ENCODE peak calls at places on chromosomes 6 and 20, in five cellular contexts. X is GM23248, I is heart right ventricle, Q is hepatocyte, N is psoas muscle. S is an unnamed sample. For H3K27me3, the result is how much of the 10 kb centered on the place peaks cover.

GRCh38 chr6:25295651-25296050 is 16.5 kb downstream of the CARMIL1 start:
- DNase-seq in X (peak), I (no peak), Q (no peak), N (no peak), S (no peak)

GRCh38 chr20:32823078-32823477 is 3.3 kb downstream of the MAPRE1 start:
- DNase-seq in X (peak), I (no peak), Q (peak), N (no peak), S (peak)

GRCh38 chr6:165825416-165825815 is 162.4 kb upstream of the PDE10A start:
- DNase-seq in X (no peak), I (no peak), Q (no peak), N (no peak), S (no peak)

GRCh38 chr20:58002901-58003300 is 225.6 kb downstream of the ANKRD60 start:
- DNase-seq in X (no peak), I (no peak), Q (no peak), N (no peak), S (no peak)

GRCh38 chr20:23042270-23042669 is 7.2 kb downstream of the SSTR4 start:
- DNase-seq in X (no peak), I (no peak), Q (no peak), N (no peak), S (no peak)

GRCh38 chr6:87722831-87723726 is 21.0 kb upstream of the AKIRIN2 start:
- DNase-seq in X (peak), I (peak), Q (peak), N (peak), S (peak)

GRCh38 chr6:2436391-2437154 is 191.2 kb upstream of the GMDS start:
- DNase-seq in X (no peak), I (no peak), Q (no peak), N (no peak), S (no peak)

GRCh38 chr6:116969211-116969863 is 92.3 kb downstream of the RFX6 start:
- DNase-seq in X (peak), I (no peak), Q (peak), N (no peak), S (peak)

GRCh38 chr20:56689318-56689717 is 60.2 kb downstream of the TFAP2C start:
- DNase-seq in X (peak), I (no peak), Q (no peak), N (no peak), S (peak)

GRCh38 chr6:5179917-5180316 is 80.8 kb downstream of the LYRM4 start:
- DNase-seq in X (no peak), I (no peak), Q (no peak), N (no peak), S (no peak)

GRCh38 chr20:44805991-44806729 is 4.2 kb downstream of the RIMS4 start:
- DNase-seq in X (peak), I (no peak), Q (peak), N (peak), S (peak)

GRCh38 chr20:49999329-49999728 is 16.5 kb downstream of the SNAI1 start:
- DNase-seq in X (no peak), I (no peak), Q (no peak), N (no peak), S (no peak)

GRCh38 chr6:21612067-21612745 is 18.7 kb downstream of the SOX4 start:
- DNase-seq in X (no peak), I (no peak), Q (no peak), N (no peak), S (no peak)

GRCh38 chr20:60213126-60213893 is 255.1 kb downstream of the CDH26 start:
- DNase-seq in X (no peak), I (no peak), Q (no peak), N (no peak), S (no peak)

GRCh38 chr20:59015812-59016711 is 3.2 kb upstream of the TUBB1 start:
- DNase-seq in X (no peak), I (no peak), Q (no peak), N (no peak), S (peak)

GRCh38 chr20:44247676-44248419 is 740 bp downstream of the GDAP1L1 start:
- DNase-seq in X (peak), I (peak), Q (peak), N (no peak), S (peak)

GRCh38 chr20:50804453-50805348 is 9.8 kb downstream of the BCAS4 start:
- DNase-seq in X (no peak), I (no peak), Q (no peak), N (peak), S (no peak)

GRCh38 chr6:109349419-109349987 is 32.8 kb downstream of the CD164 start:
- DNase-seq in X (peak), I (no peak), Q (peak), N (no peak), S (peak)

GRCh38 chr6:113873043-113873667 is 16.0 kb downstream of the MARCKS start:
- DNase-seq in X (no peak), I (peak), Q (peak), N (no peak), S (no peak)

GRCh38 chr6:109059591-109060021 is 35.0 kb downstream of the SESN1 start:
- DNase-seq in X (peak), I (no peak), Q (no peak), N (no peak), S (no peak)

GRCh38 chr20:48845000-48845399 is 17.2 kb upstream of the PREX1 start:
- DNase-seq in X (peak), I (no peak), Q (no peak), N (no peak), S (no peak)

GRCh38 chr6:144294016-144294415 is 8.9 kb downstream of the UTRN start:
- DNase-seq in X (peak), I (no peak), Q (no peak), N (no peak), S (peak)

GRCh38 chr6:97885844-97886243 is 602.8 kb upstream of the MMS22L start:
- DNase-seq in X (no peak), I (no peak), Q (no peak), N (no peak), S (no peak)

GRCh38 chr20:63466861-63467260 is 5.6 kb downstream of the KCNQ2 start:
- DNase-seq in X (no peak), I (no peak), Q (no peak), N (no peak), S (no peak)
- H3K27me3 ChIP-seq in X (under half), I (half or more), Q (half or more), N (under half), S (under half)

DNA sequence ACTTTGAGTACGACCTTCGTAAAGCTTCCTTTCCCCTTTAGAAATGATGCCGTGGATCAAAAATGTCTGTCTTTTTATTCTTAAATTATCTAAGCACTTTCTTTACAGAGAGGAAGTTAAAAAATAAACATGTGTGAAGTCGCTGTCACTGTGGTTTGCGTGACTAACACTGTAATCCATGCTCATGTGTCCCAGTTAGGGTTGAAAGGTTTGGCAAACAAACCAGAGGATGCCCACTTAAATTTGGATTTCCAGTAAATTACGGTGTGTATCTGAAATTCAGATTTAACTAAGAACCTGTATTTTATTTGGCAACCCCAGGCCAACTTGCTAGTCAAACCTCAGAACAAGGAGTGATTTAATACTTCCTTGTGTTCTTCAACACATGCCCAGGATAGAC is 21.1 kb downstream of the HLA-DRB1 start:
- DNase-seq in X (no peak), I (no peak), Q (no peak), N (no peak), S (no peak)
- H3K4me3 ChIP-seq in X (no peak), I (no peak), Q (no peak), N (no peak), S (no peak)

DNA sequence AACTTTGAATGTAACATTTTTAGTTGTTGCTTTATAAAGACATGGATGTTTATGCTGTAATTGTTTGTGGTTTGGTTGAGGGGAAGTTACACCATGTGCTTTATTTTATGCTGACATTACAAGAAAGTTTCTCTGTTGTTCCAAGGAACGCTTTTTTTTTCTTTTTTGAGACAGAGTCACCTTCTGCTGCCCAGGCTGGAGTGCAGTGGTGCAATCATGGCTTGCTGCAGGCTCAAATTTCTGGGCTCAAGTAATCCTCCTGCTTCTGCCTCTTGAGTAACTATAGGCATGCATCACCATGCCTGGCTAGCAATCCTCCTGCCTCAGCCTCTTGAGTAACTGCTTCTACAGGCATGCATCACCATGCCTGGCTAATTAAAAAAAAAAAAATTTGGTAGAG is 21.0 kb upstream of the IFNGR1 start:
- DNase-seq in X (peak), I (no peak), Q (peak), N (peak), S (no peak)
- H3K27ac ChIP-seq in X (peak), I (no peak), Q (peak), N (no peak), S (no peak)

DNA sequence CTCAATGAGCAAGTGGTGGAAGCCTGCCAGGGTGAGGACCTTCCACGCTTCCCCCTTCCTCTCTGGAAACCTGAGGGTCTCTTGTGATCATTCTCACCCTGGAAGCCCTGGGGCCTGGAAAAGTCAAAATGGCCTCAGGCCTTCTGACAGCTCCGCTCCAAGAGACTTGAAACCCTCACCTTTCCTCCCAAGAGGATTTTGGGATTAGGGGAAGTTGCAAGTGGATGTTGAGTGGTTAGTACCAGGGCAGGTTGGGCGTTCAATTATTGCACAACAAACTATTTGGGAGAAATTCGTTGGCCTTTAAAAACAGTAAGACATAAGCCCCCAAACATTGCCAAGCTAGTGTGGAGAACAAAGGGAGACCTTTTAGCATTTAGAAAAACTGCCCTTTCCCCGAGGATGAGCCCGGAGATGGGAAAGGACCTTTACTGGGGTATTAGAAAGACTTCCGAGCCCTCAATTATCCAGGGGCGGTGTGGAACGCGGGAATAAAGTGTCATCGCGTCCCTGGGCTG is 4.7 kb downstream of the NKX2-2 start:
- DNase-seq in X (no peak), I (no peak), Q (no peak), N (no peak), S (no peak)
- H3K27me3 ChIP-seq in X (half or more), I (half or more), Q (half or more), N (under half), S (half or more)

GRCh38 chr6:41892921-41893564 is 2.1 kb downstream of the USP49 start:
- DNase-seq in X (no peak), I (no peak), Q (no peak), N (no peak), S (no peak)
- H3K4me3 ChIP-seq in X (no peak), I (no peak), Q (no peak), N (no peak), S (no peak)

DNA sequence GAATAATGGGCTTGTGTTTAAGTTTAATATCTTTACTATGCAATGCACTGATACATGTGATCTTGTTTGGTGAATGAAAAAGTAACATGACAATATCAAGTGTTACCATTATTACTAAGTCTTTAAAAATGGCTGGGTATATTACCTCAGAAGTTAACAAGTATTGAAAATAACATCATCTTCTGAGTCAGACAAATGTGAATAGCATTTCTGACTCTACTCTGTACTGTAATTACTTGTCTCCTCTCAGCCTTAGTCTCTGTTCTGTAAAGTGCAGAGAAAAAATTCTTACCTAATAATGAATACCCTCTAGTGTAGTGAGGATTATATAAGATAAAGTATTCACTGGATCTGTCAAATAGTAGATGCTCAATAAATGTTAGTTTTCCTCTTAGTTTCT is 47.0 kb upstream of the GCLC start:
- DNase-seq in X (peak), I (no peak), Q (no peak), N (no peak), S (no peak)
- H3K27ac ChIP-seq in X (no peak), I (no peak), Q (no peak), N (no peak), S (no peak)